ENCODE peak calls at places on chromosomes 3 and 15, in four cellular contexts. G is WTC11, E is K562, X is HepG2. C is an unnamed sample.
A peak's percentile ranks its signal among the peaks of the same experiment; 100 is the strongest.

GRCh38 chr3:114452176-114452744 is 158.4 kb downstream of the TIGIT start:
- DNase-seq in X (no peak), E (no peak), G (no peak), C (no peak)

GRCh38 chr3:174858353-174858752 is 781 bp upstream of the NAALADL2 start:
- DNase-seq in X (no peak), G (no peak), E (no peak), C (no peak)

GRCh38 chr3:173096994-173097785 is 43.8 kb downstream of the SPATA16 start:
- DNase-seq in G (no peak), X (no peak), E (no peak), C (no peak)

GRCh38 chr15:96273317-96274086 is 57.0 kb upstream of the NR2F2 start:
- DNase-seq in E (peak; percentile 93), G (no peak), X (no peak), C (peak; percentile 25)

GRCh38 chr3:155356594-155357370 is 63.3 kb upstream of the STRIT1 start:
- DNase-seq in X (peak; percentile 33), E (no peak), G (peak; percentile 52), C (no peak)

GRCh38 chr3:53460313-53460712 is 34.1 kb upstream of the CACNA1D start:
- DNase-seq in X (no peak), G (no peak), E (no peak), C (no peak)

GRCh38 chr15:76197703-76198455 is 113.4 kb downstream of the ETFA start:
- DNase-seq in E (no peak), G (no peak), X (no peak), C (no peak)

GRCh38 chr15:72796515-72797337 is 13.2 kb upstream of the ADPGK start:
- DNase-seq in G (peak; percentile 70), E (peak; percentile 72), X (no peak), C (no peak)

GRCh38 chr3:138625707-138626365 is 17.3 kb downstream of the FAIM start:
- DNase-seq in G (no peak), E (no peak), X (no peak), C (peak; percentile 11)

GRCh38 chr3:19348929-19349564 is 200.7 kb downstream of the KCNH8 start:
- DNase-seq in G (no peak), X (peak; percentile 8), E (peak; percentile 33), C (no peak)

GRCh38 chr3:160695906-160696305 is 18.9 kb downstream of the ARL14 start:
- DNase-seq in E (no peak), G (no peak), X (no peak), C (no peak)

GRCh38 chr3:158158969-158159368 is 49.1 kb downstream of the RSRC1 start:
- DNase-seq in X (no peak), G (no peak), E (no peak), C (no peak)

GRCh38 chr3:62845996-62846395 is 29.2 kb downstream of the CADPS start:
- DNase-seq in X (no peak), E (no peak), G (no peak), C (no peak)

GRCh38 chr3:118990818-118991560 is 43.7 kb downstream of the IGSF11 start:
- DNase-seq in X (no peak), E (no peak), G (no peak), C (no peak)

DNA sequence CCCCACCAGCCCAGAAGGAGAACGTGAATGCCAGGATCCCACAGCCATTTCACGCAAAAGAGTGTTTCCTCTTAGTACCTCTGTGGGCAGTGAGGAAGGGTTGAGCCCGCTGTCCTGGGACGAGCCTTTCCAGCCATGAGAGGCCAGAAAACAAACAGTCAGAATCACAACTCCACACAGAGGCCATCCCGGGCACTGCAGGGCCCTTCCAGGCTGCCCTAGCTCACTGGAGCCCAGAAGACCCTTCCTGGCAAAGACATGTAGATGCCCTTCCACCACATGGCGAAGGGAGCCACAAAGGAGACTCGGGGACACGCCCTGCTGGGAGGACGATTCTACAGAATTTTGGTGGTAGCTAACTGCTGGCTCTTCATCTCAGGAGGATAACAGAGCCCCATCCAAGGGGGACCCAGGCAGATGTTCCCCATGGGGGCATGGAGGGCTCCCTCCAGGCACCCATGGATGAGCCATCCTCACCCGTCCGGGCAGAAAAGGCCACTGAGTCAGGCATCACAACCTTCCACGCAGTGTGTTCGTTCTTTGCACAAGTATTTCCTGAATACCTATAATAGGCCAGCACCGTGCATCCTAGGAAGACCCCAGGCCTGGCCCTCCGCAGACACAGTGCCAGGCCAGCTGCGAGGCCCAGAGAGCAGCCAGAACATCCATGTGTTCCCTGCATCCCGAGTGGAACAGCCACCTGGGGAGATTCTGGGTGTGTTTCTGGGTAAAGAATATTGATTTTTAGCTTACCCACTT is 47.2 kb downstream of the SLC12A8 start:
- DNase-seq in G (peak; percentile 65), E (no peak), X (peak; percentile 34), C (no peak)
- TF ChIP-seq TCF7 in G (no peak), E (no peak), X (no peak), C (no peak)

GRCh38 chr15:56759450-56759845 is 26.1 kb upstream of the ZNF280D start:
- DNase-seq in E (no peak), X (no peak), G (no peak), C (no peak)
- TF ChIP-seq ATF2 in E (no peak), X (no peak), G (no peak), C (no peak)

GRCh38 chr3:134342269-134342668 is 32.0 kb downstream of the AMOTL2 start:
- DNase-seq in E (no peak), G (no peak), X (no peak), C (no peak)
- TF ChIP-seq TCF7 in E (no peak), G (no peak), X (no peak), C (no peak)

GRCh38 chr15:26260517-26261133 is 397.5 kb upstream of the ATP10A start:
- DNase-seq in X (peak; percentile 1), E (peak; percentile 41), G (peak; percentile 71), C (no peak)
- TF ChIP-seq ATF2 in X (no peak), E (no peak), G (no peak), C (no peak)

DNA sequence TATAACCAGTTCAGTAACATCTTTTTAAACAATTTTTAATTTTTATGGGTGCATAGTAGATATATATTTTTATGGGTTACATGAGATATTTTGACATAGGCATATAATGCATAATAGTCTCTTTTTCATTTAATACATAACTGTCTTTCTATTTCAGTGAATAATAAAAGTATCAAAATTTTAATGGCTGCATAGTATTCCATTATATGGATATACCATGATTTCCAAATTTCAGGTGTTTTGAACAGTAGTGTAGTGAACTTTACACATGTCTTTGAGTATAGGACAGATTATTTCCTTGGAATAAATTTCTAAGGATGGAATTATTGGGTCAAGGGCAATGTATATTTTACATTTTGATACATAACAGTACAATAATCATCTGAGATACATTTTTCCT is 10.7 kb downstream of the WHAMM start:
- DNase-seq in X (no peak), G (no peak), E (no peak), C (no peak)
- TF ChIP-seq TCF7 in X (no peak), G (no peak), E (no peak), C (no peak)

GRCh38 chr15:82048809-82049208 is 3.0 kb upstream of the MEX3B start:
- DNase-seq in E (no peak), G (no peak), X (no peak), C (no peak)

GRCh38 chr15:82045179-82045891 is 483 bp downstream of the MEX3B start:
- DNase-seq in E (no peak), G (peak; percentile 45), X (no peak), C (no peak)

GRCh38 chr15:82045892-82046667 is at the start of gene MEX3B:
- DNase-seq in X (peak; percentile 83), G (peak; percentile 93), E (peak; percentile 94), C (peak; percentile 66)

GRCh38 chr15:82046668-82047492 is 1.1 kb upstream of the MEX3B start:
- DNase-seq in E (peak; percentile 97), G (peak; percentile 97), X (peak; percentile 73), C (no peak)

DNA sequence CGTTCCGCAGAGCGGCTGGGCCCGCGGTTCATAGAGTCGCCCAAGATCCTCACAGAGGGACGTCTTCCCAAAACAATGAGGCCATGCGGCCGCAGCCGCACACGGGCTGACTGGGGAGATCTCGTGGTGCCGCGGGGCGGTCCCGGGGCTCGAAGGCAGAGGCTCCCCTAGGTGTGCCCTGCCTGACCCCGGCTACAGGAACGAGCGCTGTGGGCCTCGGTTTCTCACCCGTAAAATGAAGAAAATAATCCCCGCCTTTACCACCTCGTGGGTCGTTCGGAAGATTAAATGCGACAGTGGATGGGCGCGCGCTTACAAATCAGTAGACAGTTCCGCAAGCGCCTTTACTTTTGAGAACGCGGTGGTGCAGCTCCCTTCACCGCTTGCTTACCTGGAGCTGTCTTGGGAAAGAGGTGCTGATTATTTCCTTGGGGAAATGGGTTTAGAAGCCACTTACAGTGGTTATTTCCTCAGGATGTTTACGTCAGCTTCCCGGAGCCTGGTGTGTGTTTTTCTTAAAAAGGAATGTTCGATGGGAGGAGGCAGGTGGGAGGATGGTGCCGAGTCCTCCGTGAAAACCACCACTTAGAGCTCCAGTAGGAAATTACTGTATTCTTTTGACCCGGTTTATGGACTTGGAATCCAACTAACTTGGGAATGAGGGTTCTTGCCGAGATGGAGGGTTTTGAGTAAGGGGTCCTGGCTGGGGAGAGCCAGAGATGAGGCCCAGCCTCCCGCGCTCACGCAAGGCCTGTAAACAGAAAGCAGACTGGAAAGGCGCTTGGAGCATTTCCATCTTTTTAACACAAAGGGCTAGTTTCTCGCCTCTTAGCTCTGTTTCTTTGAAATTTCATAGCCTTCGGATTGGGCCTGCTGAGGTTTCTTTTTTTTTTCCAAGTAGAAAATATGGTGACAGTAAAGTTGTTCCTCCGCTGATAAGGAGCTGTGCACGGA is 2.0 kb upstream of the MEX3B start:
- DNase-seq in G (peak; percentile 39), X (no peak), E (no peak), C (no peak)
- TF ChIP-seq ATF2 in G (no peak), X (no peak), E (no peak), C (no peak)

GRCh38 chr15:50162988-50163718 is 18.8 kb upstream of the SLC27A2 start:
- DNase-seq in X (peak; percentile 56), E (no peak), G (no peak), C (no peak)

GRCh38 chr15:50167112-50167511 is 14.9 kb upstream of the SLC27A2 start:
- DNase-seq in G (no peak), X (no peak), E (no peak), C (no peak)

GRCh38 chr15:50163719-50164410 is 18.1 kb upstream of the SLC27A2 start:
- DNase-seq in E (no peak), G (no peak), X (no peak), C (no peak)

GRCh38 chr15:50166216-50166615 is 15.8 kb upstream of the SLC27A2 start:
- DNase-seq in E (no peak), X (no peak), G (no peak), C (no peak)

DNA sequence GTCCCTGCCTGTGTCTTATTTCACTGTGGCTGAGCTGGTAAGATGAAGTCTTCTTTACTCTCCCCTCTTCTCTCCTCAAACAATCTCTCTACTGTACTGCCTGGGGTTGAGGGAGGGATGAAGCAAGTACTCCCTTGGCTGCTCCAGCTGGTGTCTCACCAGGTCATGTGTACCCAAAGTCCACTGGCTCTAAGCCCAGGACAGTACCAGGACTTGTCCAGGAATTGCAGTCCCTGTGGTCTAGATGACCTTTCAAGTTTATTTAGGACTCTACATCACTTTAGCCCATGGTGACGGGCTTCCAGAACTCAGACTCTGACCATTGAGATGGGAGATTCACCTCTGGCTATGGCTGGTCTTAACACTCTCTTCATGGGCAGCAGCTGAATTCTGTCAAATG is 17.5 kb upstream of the SLC27A2 start:
- DNase-seq in X (peak; percentile 86), G (no peak), E (no peak), C (no peak)
- TF ChIP-seq TCF7 in X (no peak), G (no peak), E (no peak), C (no peak)

GRCh38 chr3:133593243-133593642 is 19.8 kb downstream of the CDV3 start:
- DNase-seq in E (no peak), X (no peak), G (no peak), C (no peak)
- TF ChIP-seq ATF2 in E (no peak), X (no peak), G (no peak), C (peak; percentile 34)